ENCODE peak calls at places on chromosomes 1 and 21, in ten cellular contexts. L is neural crest cell; P is NCI-H1417; T is NCI-H446; M is activated naive CD4-positive, alpha-beta T cell treated with Interleukin-2 at 50 U/mL for 16 hours; H is CD4-positive, alpha-beta T cell; D is AG04450; B is stimulated activated naive CD4-positive, alpha-beta T cell; S is Kasumi-1; Q is GM03348. K is an unnamed sample.

GRCh38 chr1:76238094-76238551 is 163.6 kb downstream of the ST6GALNAC3 start:
- DNase-seq in L (no peak), P (no peak), T (no peak), M (no peak), H (no peak), D (no peak), B (no peak), S (no peak), Q (peak), K (no peak)

GRCh38 chr1:232177438-232177837 is 452.5 kb downstream of the SIPA1L2 start:
- DNase-seq in L (no peak), P (no peak), T (no peak), M (no peak), H (no peak), D (no peak), B (no peak), S (no peak), Q (no peak), K (no peak)

GRCh38 chr1:15426492-15427279 is 11.6 kb upstream of the CTRC start:
- DNase-seq in L (no peak), P (no peak), T (no peak), M (no peak), H (no peak), D (no peak), B (no peak), S (no peak), Q (no peak), K (no peak)

GRCh38 chr1:1890506-1891348 is at the start of gene GNB1:
- DNase-seq in L (peak), P (peak), T (peak), M (peak), H (peak), D (peak), B (peak), S (peak), Q (peak), K (peak)

GRCh38 chr1:200525167-200526123 is 95.1 kb downstream of the KIF14 start:
- DNase-seq in L (no peak), P (no peak), T (no peak), M (no peak), H (no peak), D (no peak), B (no peak), S (no peak), Q (peak), K (no peak)

GRCh38 chr1:104295516-104295915 is 545.8 kb downstream of the AMY1C start:
- DNase-seq in L (no peak), P (no peak), T (peak), M (no peak), H (no peak), D (no peak), B (no peak), S (no peak), Q (no peak), K (no peak)

GRCh38 chr1:28249013-28249870 is 10.1 kb upstream of the SESN2 start:
- DNase-seq in L (no peak), P (no peak), T (peak), M (peak), H (no peak), D (no peak), B (no peak), S (no peak), Q (peak), K (no peak)

GRCh38 chr1:64240209-64240608 is 36.8 kb downstream of the UBE2U start:
- DNase-seq in L (no peak), P (no peak), T (no peak), M (no peak), H (no peak), D (no peak), B (no peak), S (no peak), Q (peak), K (no peak)

GRCh38 chr1:47679826-47680225 is 242.0 kb downstream of the FOXD2 start:
- DNase-seq in L (no peak), P (no peak), T (no peak), M (no peak), H (no peak), D (no peak), B (no peak), S (no peak), Q (no peak), K (no peak)

GRCh38 chr21:15422761-15423160 is 307.0 kb upstream of the USP25 start:
- DNase-seq in L (no peak), P (no peak), T (no peak), M (no peak), H (no peak), D (no peak), B (no peak), S (no peak), Q (peak), K (no peak)

GRCh38 chr1:186967659-186968394 is 139.1 kb downstream of the PLA2G4A start:
- DNase-seq in L (no peak), P (no peak), T (no peak), M (no peak), H (no peak), D (no peak), B (no peak), S (no peak), Q (peak), K (no peak)

GRCh38 chr1:24415910-24416665 is 486 bp downstream of the NIPAL3 start:
- DNase-seq in L (no peak), P (no peak), T (peak), M (peak), H (no peak), D (no peak), B (no peak), S (no peak), Q (peak), K (no peak)

GRCh38 chr1:6782151-6782550 is 3.1 kb upstream of the CAMTA1 start:
- DNase-seq in L (no peak), P (no peak), T (no peak), M (no peak), H (no peak), D (no peak), B (no peak), S (no peak), Q (no peak), K (no peak)

GRCh38 chr21:46208761-46209721 is 19.5 kb downstream of the LSS start:
- DNase-seq in L (no peak), P (no peak), T (no peak), M (no peak), H (no peak), D (no peak), B (no peak), S (no peak), Q (no peak), K (no peak)

K was measured in T follicular helper cell.